ENCODE peak calls at places on chromosomes 12 and 14, in four cellular contexts. X is K562, Q is HCT116, D is HepG2. C is an unnamed sample.

GRCh38 chr12:69421548-69421947 is 48.6 kb upstream of the FRS2 start:
- DNase-seq in X (no peak), Q (no peak), D (no peak), C (no peak)

GRCh38 chr12:67592228-67593011 is 56.1 kb upstream of the DYRK2 start:
- DNase-seq in X (no peak), Q (peak), D (no peak), C (no peak)

GRCh38 chr12:14548609-14549008 is 19.1 kb downstream of the PLBD1 start:
- DNase-seq in X (no peak), Q (no peak), D (no peak), C (no peak)

GRCh38 chr14:99516156-99517045 is 35.2 kb downstream of the CCNK start:
- DNase-seq in X (no peak), Q (no peak), D (no peak), C (no peak)

GRCh38 chr12:71942259-71942658 is 3.6 kb downstream of the TPH2 start:
- DNase-seq in X (no peak), Q (no peak), D (no peak), C (no peak)

GRCh38 chr12:58310368-58310767 is 369.0 kb downstream of the ATP23 start:
- DNase-seq in X (no peak), Q (no peak), D (no peak), C (no peak)

GRCh38 chr12:70317781-70318180 is 48.3 kb upstream of the KCNMB4 start:
- DNase-seq in X (no peak), Q (no peak), D (no peak), C (no peak)

GRCh38 chr12:124497039-124497438 is 70.4 kb downstream of the NCOR2 start:
- DNase-seq in X (no peak), Q (no peak), D (no peak), C (no peak)

GRCh38 chr12:96368233-96368632 is 32.0 kb downstream of the CDK17 start:
- DNase-seq in X (no peak), Q (no peak), D (no peak), C (no peak)

GRCh38 chr12:75444444-75445136 is 36.0 kb upstream of the GLIPR1 start:
- DNase-seq in X (no peak), Q (no peak), D (peak), C (no peak)

GRCh38 chr12:120689397-120690082 is 2.6 kb downstream of the MLEC start:
- DNase-seq in X (no peak), Q (no peak), D (peak), C (no peak)

GRCh38 chr12:108511633-108512540 is 3.2 kb upstream of the FICD start:
- DNase-seq in X (peak), Q (peak), D (peak), C (peak)

GRCh38 chr12:98894412-98895085 is 249.5 kb downstream of the APAF1 start:
- DNase-seq in X (no peak), Q (no peak), D (no peak), C (no peak)
- TF ChIP-seq TCF7L2 in X (no peak), Q (no peak), D (no peak), C (no peak)

DNA sequence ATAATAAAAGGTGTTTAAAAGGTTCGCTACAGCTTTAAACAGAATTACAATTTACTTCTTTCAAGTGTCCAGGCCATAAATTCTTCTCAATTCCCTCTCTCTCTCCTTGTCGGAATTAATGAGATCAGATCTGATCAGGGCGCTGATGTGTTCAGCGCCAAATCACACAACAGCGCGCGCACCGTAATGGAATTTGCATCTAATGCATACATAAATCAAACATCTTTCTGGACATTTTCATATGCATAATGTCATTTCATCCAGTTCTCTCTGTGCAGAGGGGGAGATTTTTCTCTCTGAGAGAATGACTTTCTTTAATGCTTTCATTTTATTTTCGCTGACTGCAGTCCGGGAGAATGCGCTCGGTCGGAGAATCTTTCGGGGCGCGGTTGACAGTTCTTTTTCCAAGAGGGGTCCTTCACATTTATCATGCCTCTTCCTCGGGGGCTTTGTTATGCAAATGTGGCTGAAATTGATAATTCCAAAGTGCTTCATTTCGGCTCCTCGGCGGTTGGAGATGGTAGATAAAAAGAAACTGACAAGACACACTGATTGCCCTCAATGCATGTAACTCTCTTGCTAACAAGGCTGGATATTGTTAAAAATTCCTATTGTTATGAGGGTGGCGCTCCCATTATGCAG is 615.9 kb downstream of the VRK1 start:
- DNase-seq in X (no peak), Q (no peak), D (no peak), C (no peak)
- TF ChIP-seq TCF7L2 in X (no peak), Q (no peak), D (no peak), C (no peak)

GRCh38 chr12:110171186-110171538 is 47.0 kb downstream of the IFT81 start:
- DNase-seq in X (no peak), Q (no peak), D (no peak), C (no peak)
- TF ChIP-seq TCF7L2 in X (no peak), Q (no peak), D (no peak), C (no peak)

GRCh38 chr12:121778567-121779421 is 14.7 kb downstream of the RHOF start:
- DNase-seq in X (no peak), Q (no peak), D (no peak), C (no peak)

GRCh38 chr12:121775501-121775900 is 18.0 kb downstream of the RHOF start:
- DNase-seq in X (no peak), Q (no peak), D (no peak), C (no peak)

GRCh38 chr12:121774968-121775474 is 18.5 kb downstream of the RHOF start:
- DNase-seq in X (no peak), Q (no peak), D (no peak), C (no peak)

GRCh38 chr12:121779422-121779895 is 14.0 kb downstream of the RHOF start:
- DNase-seq in X (no peak), Q (no peak), D (no peak), C (no peak)

DNA sequence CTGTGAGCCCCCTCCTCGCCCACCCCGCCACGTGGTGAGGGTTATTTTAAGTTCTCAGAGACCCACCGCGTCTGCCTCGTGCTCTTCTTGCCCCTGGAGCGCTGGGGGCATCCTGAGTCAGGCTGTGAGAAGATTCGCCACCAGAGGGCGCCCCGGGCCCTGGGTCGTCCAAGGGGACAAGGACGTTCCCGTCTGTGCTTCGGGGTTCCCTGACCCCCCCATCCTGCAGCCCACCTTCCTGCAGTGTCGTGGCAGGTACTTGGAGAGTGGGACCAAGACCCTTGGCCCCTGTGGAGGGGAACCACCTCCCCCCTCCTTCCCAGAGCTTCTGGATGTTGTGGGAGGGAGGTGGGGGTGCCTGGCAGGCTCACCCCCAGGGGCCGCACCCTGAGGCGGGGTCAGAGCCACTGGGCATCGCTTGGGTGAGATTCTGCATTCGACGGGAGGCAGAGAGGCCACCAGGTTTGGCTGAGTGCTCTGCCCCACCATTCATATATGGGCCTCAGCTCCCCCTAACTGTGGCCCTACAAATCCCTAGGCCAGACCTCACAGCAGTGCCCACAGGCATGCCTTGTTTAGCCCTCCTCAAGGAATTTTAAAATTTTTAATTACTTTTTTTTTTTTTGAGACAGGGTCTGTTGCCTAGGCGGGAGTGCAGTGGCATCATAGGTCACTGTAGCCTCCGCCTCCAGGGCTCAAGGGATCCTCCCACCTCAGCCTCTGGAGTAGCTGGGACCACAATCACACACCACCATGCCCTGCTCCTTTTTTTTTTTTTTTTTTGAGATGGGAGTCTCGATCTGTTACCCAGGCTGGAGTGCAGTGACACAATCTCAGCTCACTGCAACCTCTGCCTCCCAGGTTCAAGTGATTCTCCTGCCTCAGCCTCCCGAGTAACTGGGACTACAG is 17.0 kb downstream of the RHOF start:
- DNase-seq in X (peak), Q (no peak), D (no peak), C (no peak)
- TF ChIP-seq TCF7L2 in X (no peak), Q (no peak), D (no peak), C (no peak)

DNA sequence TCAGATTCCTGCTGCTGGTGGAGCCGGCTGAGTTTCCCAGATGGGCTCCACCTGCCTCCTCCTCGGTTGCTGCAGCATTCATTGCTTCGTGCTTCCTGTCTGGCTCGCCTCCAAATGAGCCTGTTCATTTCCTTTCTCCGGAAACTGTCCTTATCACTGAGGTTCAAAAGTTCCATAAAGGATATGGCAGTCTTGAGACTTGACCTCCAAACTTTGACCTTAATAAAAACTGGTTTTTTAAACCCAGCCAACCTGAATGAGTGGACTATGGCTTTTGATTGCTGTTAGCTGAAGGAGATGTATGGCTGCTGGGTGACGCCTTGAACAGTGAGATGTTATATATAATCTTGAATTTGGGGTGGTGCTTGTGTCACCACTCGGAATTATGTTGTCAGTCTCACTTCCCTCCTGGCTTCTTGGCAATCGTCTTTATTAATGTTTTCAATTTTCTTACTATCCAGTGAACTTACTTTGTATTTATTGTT is 62.7 kb downstream of the RASSF3 start:
- DNase-seq in X (no peak), Q (peak), D (peak), C (no peak)
- TF ChIP-seq TCF7L2 in X (no peak), Q (no peak), D (no peak), C (peak)

GRCh38 chr12:10409387-10409786 is at the start of gene KLRC4:
- DNase-seq in X (no peak), Q (peak), D (no peak), C (no peak)

GRCh38 chr12:10406725-10407124 is 2.8 kb downstream of the KLRC4 start:
- DNase-seq in X (no peak), Q (no peak), D (no peak), C (no peak)

GRCh38 chr12:10405294-10405693 is 4.3 kb downstream of the KLRC4 start:
- DNase-seq in X (no peak), Q (no peak), D (no peak), C (no peak)

GRCh38 chr12:10404798-10405197 is 4.8 kb downstream of the KLRC4 start:
- DNase-seq in X (no peak), Q (no peak), D (no peak), C (no peak)

DNA sequence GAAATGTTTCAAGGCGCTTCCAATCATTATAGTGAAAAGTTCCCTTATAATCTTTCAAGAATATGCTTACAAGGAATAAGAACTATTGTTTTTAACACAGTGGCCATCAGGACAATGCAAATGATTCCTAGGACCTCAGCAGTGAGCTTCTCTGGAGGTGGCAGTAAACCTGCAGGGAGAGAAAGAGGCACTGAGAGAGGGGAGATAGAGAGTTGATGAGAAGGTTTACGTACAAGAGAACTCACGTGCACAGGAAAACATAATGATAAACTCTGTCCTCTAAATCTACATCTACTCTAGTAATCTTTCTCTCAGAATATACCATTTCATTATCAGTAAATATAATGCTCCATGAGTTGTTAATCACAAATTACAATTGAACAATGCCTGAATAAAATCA is 715 bp downstream of the KLRC4 start:
- DNase-seq in X (no peak), Q (no peak), D (no peak), C (no peak)
- TF ChIP-seq TCF7L2 in X (no peak), Q (no peak), D (no peak), C (no peak)

C was measured in Panc1.